ENCODE peak calls at places on chromosomes 16 and 17, in six cellular contexts. One of them, this sample, is unnamed.

GRCh38 chr16:84329849-84330684 is 35.4 kb downstream of the WFDC1 start:
- DNase-seq in Kasumi-1: no peak
- DNase-seq in COLO829: no peak
- DNase-seq in hepatocyte: no peak
- DNase-seq in NCI-H1930: no peak
- DNase-seq in activated naive CD8-positive, alpha-beta T cell treated with anti-CD3 and anti-CD28 coated beads for 36 hours: no peak
- DNase-seq in this sample: no peak

GRCh38 chr17:80126449-80126715 is 20.5 kb downstream of the EIF4A3 start:
- DNase-seq in Kasumi-1: no peak
- DNase-seq in COLO829: no peak
- DNase-seq in hepatocyte: no peak
- DNase-seq in NCI-H1930: no peak
- DNase-seq in activated naive CD8-positive, alpha-beta T cell treated with anti-CD3 and anti-CD28 coated beads for 36 hours: no peak
- DNase-seq in this sample: no peak

GRCh38 chr16:30381351-30382041 is 865 bp downstream of the SEPTIN1 start:
- DNase-seq in Kasumi-1: no peak
- DNase-seq in COLO829: no peak
- DNase-seq in hepatocyte: no peak
- DNase-seq in NCI-H1930: no peak
- DNase-seq in activated naive CD8-positive, alpha-beta T cell treated with anti-CD3 and anti-CD28 coated beads for 36 hours: peak
- DNase-seq in this sample: peak

GRCh38 chr17:57507828-57508227 is 237.3 kb downstream of the CCDC182 start:
- DNase-seq in Kasumi-1: no peak
- DNase-seq in COLO829: no peak
- DNase-seq in hepatocyte: no peak
- DNase-seq in NCI-H1930: no peak
- DNase-seq in activated naive CD8-positive, alpha-beta T cell treated with anti-CD3 and anti-CD28 coated beads for 36 hours: no peak
- DNase-seq in this sample: no peak

GRCh38 chr16:69566437-69567030 is 768 bp downstream of the NFAT5 start:
- DNase-seq in Kasumi-1: peak
- DNase-seq in COLO829: peak
- DNase-seq in hepatocyte: peak
- DNase-seq in NCI-H1930: no peak
- DNase-seq in activated naive CD8-positive, alpha-beta T cell treated with anti-CD3 and anti-CD28 coated beads for 36 hours: peak
- DNase-seq in this sample: peak

GRCh38 chr17:39551879-39552278 is 55.8 kb downstream of the NEUROD2 start:
- DNase-seq in Kasumi-1: peak
- DNase-seq in COLO829: no peak
- DNase-seq in hepatocyte: no peak
- DNase-seq in NCI-H1930: no peak
- DNase-seq in activated naive CD8-positive, alpha-beta T cell treated with anti-CD3 and anti-CD28 coated beads for 36 hours: no peak
- DNase-seq in this sample: peak

GRCh38 chr17:42274812-42275526 is 1.2 kb downstream of the STAT5B start:
- DNase-seq in Kasumi-1: no peak
- DNase-seq in COLO829: no peak
- DNase-seq in hepatocyte: no peak
- DNase-seq in NCI-H1930: no peak
- DNase-seq in activated naive CD8-positive, alpha-beta T cell treated with anti-CD3 and anti-CD28 coated beads for 36 hours: no peak
- DNase-seq in this sample: no peak

GRCh38 chr17:79620207-79621038 is 9.6 kb upstream of the RBFOX3 start:
- DNase-seq in Kasumi-1: no peak
- DNase-seq in COLO829: no peak
- DNase-seq in hepatocyte: no peak
- DNase-seq in NCI-H1930: no peak
- DNase-seq in activated naive CD8-positive, alpha-beta T cell treated with anti-CD3 and anti-CD28 coated beads for 36 hours: no peak
- DNase-seq in this sample: no peak

GRCh38 chr17:39599006-39599664 is 8.6 kb downstream of the NEUROD2 start:
- DNase-seq in Kasumi-1: no peak
- DNase-seq in COLO829: no peak
- DNase-seq in hepatocyte: no peak
- DNase-seq in NCI-H1930: no peak
- DNase-seq in activated naive CD8-positive, alpha-beta T cell treated with anti-CD3 and anti-CD28 coated beads for 36 hours: no peak
- DNase-seq in this sample: no peak

GRCh38 chr17:4721203-4722135 is 9.8 kb upstream of the MED11 start:
- DNase-seq in Kasumi-1: no peak
- DNase-seq in COLO829: no peak
- DNase-seq in hepatocyte: peak
- DNase-seq in NCI-H1930: no peak
- DNase-seq in activated naive CD8-positive, alpha-beta T cell treated with anti-CD3 and anti-CD28 coated beads for 36 hours: no peak
- DNase-seq in this sample: no peak

GRCh38 chr17:5249615-5250014 is 15.0 kb upstream of the SCIMP start:
- DNase-seq in Kasumi-1: peak
- DNase-seq in COLO829: peak
- DNase-seq in hepatocyte: peak
- DNase-seq in NCI-H1930: peak
- DNase-seq in activated naive CD8-positive, alpha-beta T cell treated with anti-CD3 and anti-CD28 coated beads for 36 hours: peak
- DNase-seq in this sample: peak

GRCh38 chr17:17606416-17607000 is 15.0 kb upstream of the PEMT start:
- DNase-seq in Kasumi-1: no peak
- DNase-seq in COLO829: no peak
- DNase-seq in hepatocyte: no peak
- DNase-seq in NCI-H1930: no peak
- DNase-seq in activated naive CD8-positive, alpha-beta T cell treated with anti-CD3 and anti-CD28 coated beads for 36 hours: no peak
- DNase-seq in this sample: no peak

GRCh38 chr17:35295686-35296085 is 52.8 kb downstream of the SLFN5 start:
- DNase-seq in Kasumi-1: no peak
- DNase-seq in COLO829: no peak
- DNase-seq in hepatocyte: no peak
- DNase-seq in NCI-H1930: no peak
- DNase-seq in activated naive CD8-positive, alpha-beta T cell treated with anti-CD3 and anti-CD28 coated beads for 36 hours: no peak
- DNase-seq in this sample: no peak

GRCh38 chr17:61289408-61290385 is 109.9 kb upstream of the TBX2 start:
- DNase-seq in Kasumi-1: no peak
- DNase-seq in COLO829: no peak
- DNase-seq in hepatocyte: peak
- DNase-seq in NCI-H1930: no peak
- DNase-seq in activated naive CD8-positive, alpha-beta T cell treated with anti-CD3 and anti-CD28 coated beads for 36 hours: no peak
- DNase-seq in this sample: no peak

GRCh38 chr16:85361441-85362118 is 249.3 kb upstream of the CIBAR2 start:
- DNase-seq in Kasumi-1: no peak
- DNase-seq in COLO829: no peak
- DNase-seq in hepatocyte: peak
- DNase-seq in NCI-H1930: no peak
- DNase-seq in activated naive CD8-positive, alpha-beta T cell treated with anti-CD3 and anti-CD28 coated beads for 36 hours: no peak
- DNase-seq in this sample: no peak

GRCh38 chr16:57284206-57284951 is at the start of gene PLLP:
- DNase-seq in Kasumi-1: no peak
- DNase-seq in COLO829: no peak
- DNase-seq in hepatocyte: peak
- DNase-seq in NCI-H1930: peak
- DNase-seq in activated naive CD8-positive, alpha-beta T cell treated with anti-CD3 and anti-CD28 coated beads for 36 hours: peak
- DNase-seq in this sample: no peak

GRCh38 chr17:68491864-68492263 is 20.4 kb upstream of the PRKAR1A start:
- DNase-seq in Kasumi-1: peak
- DNase-seq in COLO829: no peak
- DNase-seq in hepatocyte: no peak
- DNase-seq in NCI-H1930: no peak
- DNase-seq in activated naive CD8-positive, alpha-beta T cell treated with anti-CD3 and anti-CD28 coated beads for 36 hours: no peak
- DNase-seq in this sample: no peak

GRCh38 chr16:50526249-50526648 is 21.9 kb upstream of the NKD1 start:
- DNase-seq in Kasumi-1: no peak
- DNase-seq in COLO829: no peak
- DNase-seq in hepatocyte: no peak
- DNase-seq in NCI-H1930: no peak
- DNase-seq in activated naive CD8-positive, alpha-beta T cell treated with anti-CD3 and anti-CD28 coated beads for 36 hours: no peak
- DNase-seq in this sample: no peak